ENCODE peak calls at places on chromosome 15, in ten cellular contexts. A is dorsolateral prefrontal cortex, X is foreskin fibroblast, S is lower leg skin, M is colonic mucosa, V is body of pancreas, G is MCF 10A, F is GM06990, I is AG09309, P is bronchial epithelial cell. D is an unnamed sample.

GRCh38 chr15:38562278-38562677 is 2.3 kb downstream of the RASGRP1 start:
- DNase-seq in P (no peak), X (no peak), A (no peak), G (no peak), V (no peak), S (no peak), I (no peak), F (no peak), M (no peak), D (no peak)

GRCh38 chr15:89332446-89332845 is 2.2 kb downstream of the POLG start:
- DNase-seq in S (no peak), X (no peak), M (no peak), I (no peak), G (peak; percentile 23), V (no peak), F (no peak), P (no peak), A (no peak), D (no peak)

GRCh38 chr15:72535911-72536310 is 61.8 kb downstream of the ARIH1 start:
- DNase-seq in P (no peak), F (no peak), V (peak; percentile 26), A (no peak), M (no peak), S (no peak), X (no peak), I (no peak), G (no peak), D (no peak)

GRCh38 chr15:66768984-66769383 is 66.9 kb downstream of the SMAD6 start:
- DNase-seq in X (no peak), P (no peak), A (no peak), I (no peak), S (no peak), V (no peak), F (no peak), M (no peak), G (no peak), D (no peak)

GRCh38 chr15:32704343-32705076 is 13.3 kb upstream of the GREM1 start:
- DNase-seq in G (no peak), S (no peak), V (no peak), X (peak; percentile 81), A (no peak), I (no peak), M (no peak), P (no peak), F (no peak), D (no peak)

GRCh38 chr15:45640610-45641009 is 5.8 kb downstream of the SQOR start:
- DNase-seq in I (peak; percentile 86), X (peak; percentile 87), F (no peak), M (no peak), P (peak; percentile 99), V (no peak), S (peak; percentile 10), G (peak; percentile 95), A (no peak), D (no peak)

GRCh38 chr15:25852696-25853524 is 10.2 kb downstream of the ATP10A start:
- DNase-seq in M (no peak), X (no peak), G (no peak), A (no peak), I (no peak), S (no peak), F (no peak), V (no peak), P (no peak), D (no peak)

GRCh38 chr15:78947506-78947905 is 2.7 kb upstream of the CTSH start:
- DNase-seq in I (no peak), S (no peak), V (no peak), F (no peak), A (no peak), M (no peak), X (no peak), G (no peak), P (no peak), D (no peak)

GRCh38 chr15:51879555-51879954 is 50.1 kb downstream of the TMOD3 start:
- DNase-seq in X (peak; percentile 10), M (no peak), F (no peak), V (no peak), I (no peak), G (peak; percentile 17), S (no peak), P (peak; percentile 70), A (no peak), D (no peak)

GRCh38 chr15:30042556-30042955 is 40.2 kb upstream of the GOLGA8J start:
- DNase-seq in X (no peak), I (no peak), M (no peak), V (no peak), F (no peak), P (no peak), G (no peak), S (no peak), A (no peak), D (no peak)

GRCh38 chr15:89034305-89034704 is 54.0 kb upstream of the ABHD2 start:
- DNase-seq in M (no peak), X (no peak), P (no peak), A (no peak), I (no peak), S (no peak), F (no peak), V (no peak), G (peak; percentile 33), D (no peak)

GRCh38 chr15:36430280-36430679 is 149.1 kb upstream of the CDIN1 start:
- DNase-seq in P (no peak), S (no peak), G (no peak), I (no peak), V (no peak), F (no peak), M (no peak), X (no peak), A (no peak), D (no peak)

GRCh38 chr15:36430721-36431265 is 148.6 kb upstream of the CDIN1 start:
- DNase-seq in I (no peak), G (no peak), V (no peak), P (no peak), M (no peak), X (no peak), A (no peak), F (no peak), S (no peak), D (no peak)

GRCh38 chr15:36426696-36427095 is 152.7 kb upstream of the CDIN1 start:
- DNase-seq in G (no peak), I (no peak), F (no peak), X (no peak), M (no peak), P (no peak), S (no peak), V (no peak), A (no peak), D (no peak)

GRCh38 chr15:36429707-36430106 is 149.7 kb upstream of the CDIN1 start:
- DNase-seq in P (no peak), I (no peak), S (no peak), M (no peak), G (no peak), V (no peak), X (no peak), A (no peak), F (no peak), D (no peak)

GRCh38 chr15:36428102-36428845 is 151.2 kb upstream of the CDIN1 start:
- DNase-seq in A (no peak), X (peak; percentile 100), F (no peak), V (no peak), M (no peak), S (no peak), G (peak; percentile 89), P (peak; percentile 96), I (peak; percentile 99), D (no peak)
- TF ChIP-seq CTCF in A (no peak), X (no peak), F (no peak), V (no peak), M (no peak), S (no peak), G (no peak), P (no peak), I (peak; percentile 9), D (no peak)

DNA sequence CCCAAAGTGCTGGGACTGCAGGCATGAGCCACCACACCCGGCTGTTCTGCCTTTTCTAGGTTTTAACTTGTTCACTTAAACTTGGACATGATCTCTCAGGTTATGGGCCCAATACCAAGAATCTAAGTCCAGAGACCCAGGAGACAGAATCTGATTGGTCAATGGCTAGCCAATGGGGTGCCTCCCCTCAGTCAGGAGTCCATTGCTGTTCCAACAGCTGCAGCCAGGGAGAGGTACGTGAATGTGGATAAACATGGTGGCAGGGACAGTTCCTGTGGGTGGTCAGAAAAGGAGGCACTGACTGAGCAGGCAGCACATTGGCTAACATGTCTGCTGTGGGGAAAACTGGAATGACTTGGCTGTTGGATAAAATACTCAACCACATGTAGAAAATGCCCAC is 140.3 kb downstream of the RPLP1 start:
- DNase-seq in G (no peak), V (no peak), I (no peak), A (no peak), F (no peak), P (no peak), X (no peak), M (no peak), S (no peak), D (no peak)
- TF ChIP-seq CTCF in G (no peak), V (no peak), I (no peak), A (no peak), F (no peak), P (no peak), X (no peak), M (no peak), S (no peak), D (no peak)

GRCh38 chr15:60213377-60214010 is 184.3 kb downstream of the ANXA2 start:
- DNase-seq in M (no peak), A (no peak), V (no peak), X (no peak), P (no peak), I (no peak), S (no peak), F (no peak), G (peak; percentile 11), D (no peak)

GRCh38 chr15:60214201-60214600 is 183.6 kb downstream of the ANXA2 start:
- DNase-seq in V (no peak), M (no peak), X (no peak), A (no peak), P (no peak), I (no peak), G (no peak), S (no peak), F (no peak), D (no peak)

GRCh38 chr15:60212536-60212935 is 185.2 kb downstream of the ANXA2 start:
- DNase-seq in V (no peak), I (no peak), S (no peak), A (no peak), G (peak; percentile 25), F (no peak), M (no peak), P (peak; percentile 37), X (no peak), D (no peak)

GRCh38 chr15:60217161-60217560 is 180.6 kb downstream of the ANXA2 start:
- DNase-seq in M (no peak), F (no peak), A (no peak), P (no peak), V (no peak), X (no peak), I (no peak), G (no peak), S (no peak), D (no peak)

GRCh38 chr15:60215225-60215963 is 182.4 kb downstream of the ANXA2 start:
- DNase-seq in A (no peak), P (no peak), F (no peak), V (no peak), G (no peak), I (no peak), X (no peak), S (no peak), M (no peak), D (no peak)
- TF ChIP-seq CTCF in A (no peak), P (no peak), F (no peak), V (no peak), G (no peak), I (no peak), X (no peak), S (no peak), M (no peak), D (no peak)

GRCh38 chr15:57752426-57752825 is 45.9 kb downstream of the POLR2M start:
- DNase-seq in M (no peak), A (peak; percentile 24), S (peak; percentile 37), V (no peak), X (no peak), F (no peak), I (no peak), G (no peak), P (no peak), D (no peak)
- TF ChIP-seq CTCF in M (no peak), A (peak; percentile 43), S (no peak), V (no peak), X (peak; percentile 21), F (no peak), I (no peak), G (no peak), P (no peak), D (no peak)